ENCODE peak calls at places on chromosomes 4 and X, in seven cellular contexts. One of them, this sample, is unnamed. For H3K4me1, the result is how much of the 10 kb centered on the place peaks cover.

GRCh38 chr4:150784305-150784704 is 202.4 kb downstream of the MAB21L2 start:
- DNase-seq in thoracic aorta: no peak
- DNase-seq in upper lobe of right lung: no peak
- DNase-seq in lower lobe of right lung: no peak
- DNase-seq in left lung: no peak
- DNase-seq in body of pancreas: no peak
- DNase-seq in psoas muscle: no peak
- DNase-seq in this sample: peak

GRCh38 chr4:16029329-16029728 is 54.5 kb downstream of the PROM1 start:
- DNase-seq in thoracic aorta: no peak
- DNase-seq in upper lobe of right lung: no peak
- DNase-seq in lower lobe of right lung: no peak
- DNase-seq in left lung: no peak
- DNase-seq in body of pancreas: no peak
- DNase-seq in psoas muscle: no peak
- DNase-seq in this sample: no peak

GRCh38 chrX:101417981-101418841 is 10.2 kb downstream of the HNRNPH2 start:
- DNase-seq in thoracic aorta: no peak
- DNase-seq in upper lobe of right lung: peak
- DNase-seq in lower lobe of right lung: peak
- DNase-seq in left lung: peak
- DNase-seq in body of pancreas: peak
- DNase-seq in psoas muscle: peak
- DNase-seq in this sample: peak

GRCh38 chr4:138831943-138832342 is 183.6 kb upstream of the NOCT start:
- DNase-seq in thoracic aorta: no peak
- DNase-seq in upper lobe of right lung: no peak
- DNase-seq in lower lobe of right lung: no peak
- DNase-seq in left lung: no peak
- DNase-seq in body of pancreas: no peak
- DNase-seq in psoas muscle: no peak
- DNase-seq in this sample: no peak

GRCh38 chrX:154900323-154900722 is 14.2 kb downstream of the F8A1 start:
- DNase-seq in thoracic aorta: no peak
- DNase-seq in upper lobe of right lung: no peak
- DNase-seq in lower lobe of right lung: no peak
- DNase-seq in left lung: no peak
- DNase-seq in body of pancreas: no peak
- DNase-seq in psoas muscle: no peak
- DNase-seq in this sample: no peak

GRCh38 chrX:25198891-25199290 is 183.1 kb upstream of the ARX start:
- DNase-seq in thoracic aorta: no peak
- DNase-seq in upper lobe of right lung: no peak
- DNase-seq in lower lobe of right lung: no peak
- DNase-seq in left lung: no peak
- DNase-seq in body of pancreas: peak
- DNase-seq in psoas muscle: no peak
- DNase-seq in this sample: no peak

GRCh38 chr4:39312821-39313220 is 53.3 kb downstream of the RFC1 start:
- DNase-seq in thoracic aorta: no peak
- DNase-seq in upper lobe of right lung: no peak
- DNase-seq in lower lobe of right lung: no peak
- DNase-seq in left lung: no peak
- DNase-seq in body of pancreas: no peak
- DNase-seq in psoas muscle: no peak
- DNase-seq in this sample: no peak

GRCh38 chr4:88135362-88135663 is 23.1 kb downstream of the ABCG2 start:
- DNase-seq in thoracic aorta: no peak
- DNase-seq in upper lobe of right lung: no peak
- DNase-seq in lower lobe of right lung: no peak
- DNase-seq in left lung: no peak
- DNase-seq in body of pancreas: no peak
- DNase-seq in psoas muscle: no peak
- DNase-seq in this sample: no peak

GRCh38 chr4:174613979-174614378 is 91.7 kb upstream of the HPGD start:
- DNase-seq in thoracic aorta: no peak
- DNase-seq in upper lobe of right lung: no peak
- DNase-seq in lower lobe of right lung: no peak
- DNase-seq in left lung: no peak
- DNase-seq in body of pancreas: no peak
- DNase-seq in psoas muscle: no peak
- DNase-seq in this sample: no peak

GRCh38 chrX:72121381-72121780 is 10.3 kb downstream of the RTL5 start:
- DNase-seq in thoracic aorta: peak
- DNase-seq in upper lobe of right lung: peak
- DNase-seq in lower lobe of right lung: peak
- DNase-seq in left lung: peak
- DNase-seq in body of pancreas: no peak
- DNase-seq in psoas muscle: peak
- DNase-seq in this sample: peak

GRCh38 chr4:186297013-186297645 is 31.1 kb downstream of the F11 start:
- DNase-seq in thoracic aorta: no peak
- DNase-seq in upper lobe of right lung: no peak
- DNase-seq in lower lobe of right lung: no peak
- DNase-seq in left lung: no peak
- DNase-seq in body of pancreas: no peak
- DNase-seq in psoas muscle: no peak
- DNase-seq in this sample: no peak

GRCh38 chr4:180751009-180751408 is 1492.2 kb upstream of the TENM3 start:
- DNase-seq in thoracic aorta: no peak
- DNase-seq in upper lobe of right lung: no peak
- DNase-seq in lower lobe of right lung: no peak
- DNase-seq in left lung: no peak
- DNase-seq in body of pancreas: no peak
- DNase-seq in psoas muscle: no peak
- DNase-seq in this sample: no peak

GRCh38 chr4:25857403-25857802 is 5.4 kb downstream of the SEL1L3 start:
- DNase-seq in thoracic aorta: no peak
- DNase-seq in upper lobe of right lung: no peak
- DNase-seq in lower lobe of right lung: no peak
- DNase-seq in left lung: no peak
- DNase-seq in body of pancreas: no peak
- DNase-seq in psoas muscle: no peak
- DNase-seq in this sample: no peak

GRCh38 chrX:55867254-55867653 is 149.7 kb downstream of the RRAGB start:
- DNase-seq in thoracic aorta: no peak
- DNase-seq in upper lobe of right lung: no peak
- DNase-seq in lower lobe of right lung: no peak
- DNase-seq in left lung: no peak
- DNase-seq in body of pancreas: no peak
- DNase-seq in psoas muscle: no peak
- DNase-seq in this sample: no peak

GRCh38 chrX:65706041-65706828 is 38.8 kb downstream of the MSN start:
- DNase-seq in thoracic aorta: peak
- DNase-seq in upper lobe of right lung: no peak
- DNase-seq in lower lobe of right lung: no peak
- DNase-seq in left lung: peak
- DNase-seq in body of pancreas: peak
- DNase-seq in psoas muscle: peak
- DNase-seq in this sample: peak

GRCh38 chr4:165814256-165815010 is 58.6 kb upstream of the TLL1 start:
- DNase-seq in thoracic aorta: no peak
- DNase-seq in upper lobe of right lung: no peak
- DNase-seq in lower lobe of right lung: no peak
- DNase-seq in left lung: no peak
- DNase-seq in body of pancreas: no peak
- DNase-seq in psoas muscle: no peak
- DNase-seq in this sample: no peak

GRCh38 chr4:10079951-10080873 is 36.4 kb downstream of the WDR1 start:
- DNase-seq in thoracic aorta: no peak
- DNase-seq in upper lobe of right lung: peak
- DNase-seq in lower lobe of right lung: peak
- DNase-seq in left lung: peak
- DNase-seq in body of pancreas: peak
- DNase-seq in psoas muscle: no peak
- DNase-seq in this sample: no peak

GRCh38 chr4:107349266-107349665 is 313.2 kb upstream of the DKK2 start:
- DNase-seq in thoracic aorta: no peak
- DNase-seq in upper lobe of right lung: no peak
- DNase-seq in lower lobe of right lung: no peak
- DNase-seq in left lung: no peak
- DNase-seq in body of pancreas: no peak
- DNase-seq in psoas muscle: no peak
- DNase-seq in this sample: no peak

GRCh38 chr4:130023088-130023487 is 927.1 kb downstream of the C4orf33 start:
- DNase-seq in thoracic aorta: no peak
- DNase-seq in upper lobe of right lung: no peak
- DNase-seq in lower lobe of right lung: no peak
- DNase-seq in left lung: no peak
- DNase-seq in body of pancreas: no peak
- DNase-seq in psoas muscle: no peak
- DNase-seq in this sample: no peak

GRCh38 chr4:38161208-38162113 is 201.3 kb downstream of the PTTG2 start:
- DNase-seq in thoracic aorta: no peak
- DNase-seq in upper lobe of right lung: no peak
- DNase-seq in lower lobe of right lung: no peak
- DNase-seq in left lung: no peak
- DNase-seq in body of pancreas: no peak
- DNase-seq in psoas muscle: no peak
- DNase-seq in this sample: no peak

GRCh38 chr4:38163216-38164006 is 203.2 kb downstream of the PTTG2 start:
- DNase-seq in thoracic aorta: no peak
- DNase-seq in upper lobe of right lung: no peak
- DNase-seq in lower lobe of right lung: no peak
- DNase-seq in left lung: no peak
- DNase-seq in body of pancreas: peak
- DNase-seq in psoas muscle: no peak
- DNase-seq in this sample: no peak

GRCh38 chr4:38157592-38157991 is 197.4 kb downstream of the PTTG2 start:
- DNase-seq in thoracic aorta: no peak
- DNase-seq in upper lobe of right lung: no peak
- DNase-seq in lower lobe of right lung: no peak
- DNase-seq in left lung: no peak
- DNase-seq in body of pancreas: peak
- DNase-seq in psoas muscle: peak
- DNase-seq in this sample: no peak

GRCh38 chr4:38162240-38162784 is 202.1 kb downstream of the PTTG2 start:
- DNase-seq in thoracic aorta: no peak
- DNase-seq in upper lobe of right lung: no peak
- DNase-seq in lower lobe of right lung: no peak
- DNase-seq in left lung: no peak
- DNase-seq in body of pancreas: peak
- DNase-seq in psoas muscle: no peak
- DNase-seq in this sample: no peak

GRCh38 chr4:38160487-38161207 is 200.4 kb downstream of the PTTG2 start:
- DNase-seq in thoracic aorta: peak
- DNase-seq in upper lobe of right lung: no peak
- DNase-seq in lower lobe of right lung: no peak
- DNase-seq in left lung: no peak
- DNase-seq in body of pancreas: peak
- DNase-seq in psoas muscle: no peak
- DNase-seq in this sample: peak
- H3K4me1 ChIP-seq in thoracic aorta: under half
- H3K4me1 ChIP-seq in upper lobe of right lung: under half
- H3K4me1 ChIP-seq in lower lobe of right lung: under half
- H3K4me1 ChIP-seq in left lung: under half
- H3K4me1 ChIP-seq in body of pancreas: half or more
- H3K4me1 ChIP-seq in psoas muscle: under half
- H3K4me1 ChIP-seq in this sample: under half

DNA sequence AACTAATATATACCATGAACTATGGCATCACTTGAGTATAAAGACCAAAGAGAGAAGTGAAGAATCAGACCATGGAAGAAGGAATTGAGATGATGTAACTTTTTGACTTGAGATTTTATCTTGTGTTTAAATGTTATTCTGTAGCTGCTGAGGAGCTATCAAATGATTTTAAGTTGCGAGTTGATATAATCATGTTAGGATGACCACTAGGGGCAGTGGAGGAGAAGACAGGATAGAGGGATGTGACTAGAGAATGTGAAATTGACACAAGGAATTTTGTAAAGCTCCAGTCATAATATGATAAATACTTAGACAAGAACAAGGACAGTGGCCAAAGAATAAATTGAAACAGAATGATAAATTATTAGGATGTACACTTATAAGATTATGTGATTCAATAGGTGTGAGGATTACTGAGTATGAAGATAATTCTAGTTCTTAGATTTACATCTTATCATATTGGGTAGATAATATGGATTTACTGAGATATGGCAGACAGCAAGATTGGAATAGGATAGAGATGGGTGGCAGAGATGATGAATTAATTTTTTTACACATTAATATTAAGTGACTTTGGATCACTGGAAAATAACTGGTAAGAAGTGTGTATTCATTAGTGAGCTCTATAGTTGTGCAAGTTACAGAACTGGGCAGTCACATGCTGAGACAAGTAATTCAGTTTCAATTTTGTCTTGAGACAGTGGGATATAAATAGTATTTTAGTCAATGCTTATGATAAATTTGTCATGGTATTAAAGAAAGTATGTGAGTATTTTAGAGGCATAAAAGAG is 816.0 kb upstream of the PCDH10 start:
- DNase-seq in thoracic aorta: no peak
- DNase-seq in upper lobe of right lung: no peak
- DNase-seq in lower lobe of right lung: no peak
- DNase-seq in left lung: no peak
- DNase-seq in body of pancreas: no peak
- DNase-seq in psoas muscle: no peak
- DNase-seq in this sample: no peak
- TF ChIP-seq CTCF in thoracic aorta: no peak
- TF ChIP-seq CTCF in upper lobe of right lung: peak
- TF ChIP-seq CTCF in lower lobe of right lung: no peak
- TF ChIP-seq CTCF in left lung: no peak
- TF ChIP-seq CTCF in body of pancreas: no peak
- TF ChIP-seq CTCF in psoas muscle: peak
- TF ChIP-seq CTCF in this sample: peak

GRCh38 chr4:2797545-2798305 is 4.8 kb downstream of the SH3BP2 start:
- DNase-seq in thoracic aorta: no peak
- DNase-seq in upper lobe of right lung: peak
- DNase-seq in lower lobe of right lung: peak
- DNase-seq in left lung: no peak
- DNase-seq in body of pancreas: peak
- DNase-seq in psoas muscle: peak
- DNase-seq in this sample: no peak

GRCh38 chr4:2798399-2799301 is 5.8 kb downstream of the SH3BP2 start:
- DNase-seq in thoracic aorta: peak
- DNase-seq in upper lobe of right lung: peak
- DNase-seq in lower lobe of right lung: peak
- DNase-seq in left lung: peak
- DNase-seq in body of pancreas: peak
- DNase-seq in psoas muscle: peak
- DNase-seq in this sample: no peak

GRCh38 chr4:2799971-2800690 is 7.2 kb downstream of the SH3BP2 start:
- DNase-seq in thoracic aorta: no peak
- DNase-seq in upper lobe of right lung: peak
- DNase-seq in lower lobe of right lung: peak
- DNase-seq in left lung: peak
- DNase-seq in body of pancreas: peak
- DNase-seq in psoas muscle: peak
- DNase-seq in this sample: no peak

GRCh38 chr4:2800691-2801596 is 8.1 kb downstream of the SH3BP2 start:
- DNase-seq in thoracic aorta: no peak
- DNase-seq in upper lobe of right lung: peak
- DNase-seq in lower lobe of right lung: peak
- DNase-seq in left lung: peak
- DNase-seq in body of pancreas: peak
- DNase-seq in psoas muscle: peak
- DNase-seq in this sample: peak

GRCh38 chr4:2799444-2799911 is 6.6 kb downstream of the SH3BP2 start:
- DNase-seq in thoracic aorta: peak
- DNase-seq in upper lobe of right lung: peak
- DNase-seq in lower lobe of right lung: peak
- DNase-seq in left lung: peak
- DNase-seq in body of pancreas: no peak
- DNase-seq in psoas muscle: peak
- DNase-seq in this sample: no peak
- H3K4me1 ChIP-seq in thoracic aorta: under half
- H3K4me1 ChIP-seq in upper lobe of right lung: half or more
- H3K4me1 ChIP-seq in lower lobe of right lung: half or more
- H3K4me1 ChIP-seq in left lung: half or more
- H3K4me1 ChIP-seq in body of pancreas: half or more
- H3K4me1 ChIP-seq in psoas muscle: under half
- H3K4me1 ChIP-seq in this sample: under half

GRCh38 chr4:147056951-147057630 is 111.4 kb upstream of the TTC29 start:
- DNase-seq in thoracic aorta: no peak
- DNase-seq in upper lobe of right lung: no peak
- DNase-seq in lower lobe of right lung: no peak
- DNase-seq in left lung: no peak
- DNase-seq in body of pancreas: no peak
- DNase-seq in psoas muscle: no peak
- DNase-seq in this sample: no peak
- TF ChIP-seq CTCF in thoracic aorta: no peak
- TF ChIP-seq CTCF in upper lobe of right lung: no peak
- TF ChIP-seq CTCF in lower lobe of right lung: no peak
- TF ChIP-seq CTCF in left lung: no peak
- TF ChIP-seq CTCF in body of pancreas: no peak
- TF ChIP-seq CTCF in psoas muscle: no peak
- TF ChIP-seq CTCF in this sample: no peak

This sample was measured in endodermal cell.